ENCODE peak calls at places on chromosomes 12 and 14, in ten cellular contexts. One of them, this sample, is unnamed.

GRCh38 chr14:62462996-62463395 is 582.3 kb downstream of the KCNH5 start:
- DNase-seq in cardiac muscle cell: no peak
- DNase-seq in RWPE2: no peak
- DNase-seq in naive thymus-derived CD4-positive, alpha-beta T cell: no peak
- DNase-seq in suprapubic skin: no peak
- DNase-seq in cardiac fibroblast: no peak
- DNase-seq in ovary: no peak
- DNase-seq in breast epithelium: no peak
- DNase-seq in AG10803: no peak
- DNase-seq in colonic mucosa: no peak
- DNase-seq in this sample: no peak

GRCh38 chr12:82425241-82425640 is 66.9 kb downstream of the METTL25 start:
- DNase-seq in cardiac muscle cell: no peak
- DNase-seq in AG10803: peak
- DNase-seq in suprapubic skin: no peak
- DNase-seq in RWPE2: no peak
- DNase-seq in naive thymus-derived CD4-positive, alpha-beta T cell: no peak
- DNase-seq in breast epithelium: no peak
- DNase-seq in colonic mucosa: no peak
- DNase-seq in ovary: no peak
- DNase-seq in cardiac fibroblast: peak
- DNase-seq in this sample: no peak

GRCh38 chr12:66086001-66086400 is 44.5 kb downstream of the LLPH start:
- DNase-seq in RWPE2: no peak
- DNase-seq in colonic mucosa: no peak
- DNase-seq in cardiac muscle cell: no peak
- DNase-seq in suprapubic skin: no peak
- DNase-seq in naive thymus-derived CD4-positive, alpha-beta T cell: no peak
- DNase-seq in breast epithelium: no peak
- DNase-seq in cardiac fibroblast: no peak
- DNase-seq in AG10803: no peak
- DNase-seq in ovary: no peak
- DNase-seq in this sample: no peak

GRCh38 chr12:110354172-110354780 is 49.2 kb downstream of the ANAPC7 start:
- DNase-seq in colonic mucosa: no peak
- DNase-seq in suprapubic skin: no peak
- DNase-seq in RWPE2: no peak
- DNase-seq in AG10803: no peak
- DNase-seq in breast epithelium: no peak
- DNase-seq in naive thymus-derived CD4-positive, alpha-beta T cell: no peak
- DNase-seq in ovary: no peak
- DNase-seq in cardiac muscle cell: no peak
- DNase-seq in cardiac fibroblast: peak
- DNase-seq in this sample: no peak

GRCh38 chr12:5523396-5524115 is 91.6 kb downstream of the NTF3 start:
- DNase-seq in colonic mucosa: no peak
- DNase-seq in ovary: no peak
- DNase-seq in breast epithelium: no peak
- DNase-seq in cardiac fibroblast: no peak
- DNase-seq in RWPE2: no peak
- DNase-seq in AG10803: no peak
- DNase-seq in cardiac muscle cell: no peak
- DNase-seq in naive thymus-derived CD4-positive, alpha-beta T cell: no peak
- DNase-seq in suprapubic skin: no peak
- DNase-seq in this sample: no peak

GRCh38 chr14:61103541-61104339 is 122.7 kb downstream of the SLC38A6 start:
- DNase-seq in breast epithelium: no peak
- DNase-seq in colonic mucosa: no peak
- DNase-seq in AG10803: peak
- DNase-seq in naive thymus-derived CD4-positive, alpha-beta T cell: no peak
- DNase-seq in suprapubic skin: no peak
- DNase-seq in cardiac fibroblast: peak
- DNase-seq in cardiac muscle cell: no peak
- DNase-seq in ovary: peak
- DNase-seq in RWPE2: peak
- DNase-seq in this sample: no peak

GRCh38 chr12:60209933-60210332 is 614.1 kb downstream of the SLC16A7 start:
- DNase-seq in RWPE2: no peak
- DNase-seq in breast epithelium: no peak
- DNase-seq in cardiac fibroblast: no peak
- DNase-seq in suprapubic skin: no peak
- DNase-seq in cardiac muscle cell: no peak
- DNase-seq in ovary: no peak
- DNase-seq in naive thymus-derived CD4-positive, alpha-beta T cell: no peak
- DNase-seq in AG10803: no peak
- DNase-seq in colonic mucosa: no peak
- DNase-seq in this sample: no peak

GRCh38 chr12:66881401-66881800 is 202.5 kb upstream of the GRIP1 start:
- DNase-seq in AG10803: no peak
- DNase-seq in cardiac fibroblast: no peak
- DNase-seq in breast epithelium: no peak
- DNase-seq in RWPE2: no peak
- DNase-seq in suprapubic skin: no peak
- DNase-seq in cardiac muscle cell: no peak
- DNase-seq in naive thymus-derived CD4-positive, alpha-beta T cell: no peak
- DNase-seq in colonic mucosa: no peak
- DNase-seq in ovary: no peak
- DNase-seq in this sample: no peak

GRCh38 chr12:115918763-115919162 is 358.7 kb downstream of the MED13L start:
- DNase-seq in naive thymus-derived CD4-positive, alpha-beta T cell: no peak
- DNase-seq in RWPE2: no peak
- DNase-seq in cardiac muscle cell: no peak
- DNase-seq in suprapubic skin: no peak
- DNase-seq in cardiac fibroblast: no peak
- DNase-seq in breast epithelium: no peak
- DNase-seq in colonic mucosa: no peak
- DNase-seq in ovary: no peak
- DNase-seq in AG10803: no peak
- DNase-seq in this sample: no peak

GRCh38 chr12:49088932-49089330 is 5.7 kb downstream of the DHH start:
- DNase-seq in cardiac fibroblast: no peak
- DNase-seq in RWPE2: no peak
- DNase-seq in naive thymus-derived CD4-positive, alpha-beta T cell: no peak
- DNase-seq in ovary: no peak
- DNase-seq in breast epithelium: no peak
- DNase-seq in AG10803: no peak
- DNase-seq in cardiac muscle cell: no peak
- DNase-seq in suprapubic skin: no peak
- DNase-seq in colonic mucosa: no peak
- DNase-seq in this sample: no peak

GRCh38 chr12:66493841-66494240 is 185.0 kb downstream of the GRIP1 start:
- DNase-seq in suprapubic skin: no peak
- DNase-seq in cardiac muscle cell: no peak
- DNase-seq in breast epithelium: no peak
- DNase-seq in cardiac fibroblast: no peak
- DNase-seq in colonic mucosa: no peak
- DNase-seq in naive thymus-derived CD4-positive, alpha-beta T cell: no peak
- DNase-seq in ovary: no peak
- DNase-seq in AG10803: no peak
- DNase-seq in RWPE2: no peak
- DNase-seq in this sample: no peak

GRCh38 chr12:129594098-129594497 is 309.7 kb downstream of the TMEM132D start:
- DNase-seq in colonic mucosa: no peak
- DNase-seq in breast epithelium: no peak
- DNase-seq in naive thymus-derived CD4-positive, alpha-beta T cell: no peak
- DNase-seq in cardiac fibroblast: no peak
- DNase-seq in suprapubic skin: no peak
- DNase-seq in RWPE2: no peak
- DNase-seq in cardiac muscle cell: no peak
- DNase-seq in ovary: no peak
- DNase-seq in AG10803: no peak
- DNase-seq in this sample: no peak

GRCh38 chr14:69153848-69154208 is 909 bp upstream of the DCAF5 start:
- DNase-seq in AG10803: peak
- DNase-seq in cardiac fibroblast: peak
- DNase-seq in RWPE2: no peak
- DNase-seq in breast epithelium: no peak
- DNase-seq in naive thymus-derived CD4-positive, alpha-beta T cell: no peak
- DNase-seq in cardiac muscle cell: peak
- DNase-seq in ovary: peak
- DNase-seq in suprapubic skin: no peak
- DNase-seq in colonic mucosa: peak
- DNase-seq in this sample: no peak

GRCh38 chr14:99871771-99872170 is 78.6 kb downstream of the EML1 start:
- DNase-seq in cardiac muscle cell: no peak
- DNase-seq in suprapubic skin: no peak
- DNase-seq in naive thymus-derived CD4-positive, alpha-beta T cell: no peak
- DNase-seq in ovary: no peak
- DNase-seq in AG10803: no peak
- DNase-seq in colonic mucosa: no peak
- DNase-seq in breast epithelium: no peak
- DNase-seq in cardiac fibroblast: no peak
- DNase-seq in RWPE2: no peak
- DNase-seq in this sample: no peak
- H3K4me3 ChIP-seq in cardiac muscle cell: no peak
- H3K4me3 ChIP-seq in suprapubic skin: no peak
- H3K4me3 ChIP-seq in naive thymus-derived CD4-positive, alpha-beta T cell: no peak
- H3K4me3 ChIP-seq in ovary: no peak
- H3K4me3 ChIP-seq in AG10803: no peak
- H3K4me3 ChIP-seq in colonic mucosa: no peak
- H3K4me3 ChIP-seq in breast epithelium: no peak
- H3K4me3 ChIP-seq in cardiac fibroblast: no peak
- H3K4me3 ChIP-seq in RWPE2: no peak
- H3K4me3 ChIP-seq in this sample: no peak

GRCh38 chr12:111396726-111397445 is 8.8 kb upstream of the SH2B3 start:
- DNase-seq in suprapubic skin: peak
- DNase-seq in cardiac muscle cell: peak
- DNase-seq in colonic mucosa: peak
- DNase-seq in naive thymus-derived CD4-positive, alpha-beta T cell: peak
- DNase-seq in ovary: peak
- DNase-seq in RWPE2: peak
- DNase-seq in AG10803: peak
- DNase-seq in cardiac fibroblast: peak
- DNase-seq in breast epithelium: peak
- DNase-seq in this sample: peak
- H3K4me3 ChIP-seq in suprapubic skin: peak
- H3K4me3 ChIP-seq in cardiac muscle cell: no peak
- H3K4me3 ChIP-seq in colonic mucosa: no peak
- H3K4me3 ChIP-seq in naive thymus-derived CD4-positive, alpha-beta T cell: no peak
- H3K4me3 ChIP-seq in ovary: no peak
- H3K4me3 ChIP-seq in RWPE2: no peak
- H3K4me3 ChIP-seq in AG10803: peak
- H3K4me3 ChIP-seq in cardiac fibroblast: peak
- H3K4me3 ChIP-seq in breast epithelium: peak
- H3K4me3 ChIP-seq in this sample: no peak

DNA sequence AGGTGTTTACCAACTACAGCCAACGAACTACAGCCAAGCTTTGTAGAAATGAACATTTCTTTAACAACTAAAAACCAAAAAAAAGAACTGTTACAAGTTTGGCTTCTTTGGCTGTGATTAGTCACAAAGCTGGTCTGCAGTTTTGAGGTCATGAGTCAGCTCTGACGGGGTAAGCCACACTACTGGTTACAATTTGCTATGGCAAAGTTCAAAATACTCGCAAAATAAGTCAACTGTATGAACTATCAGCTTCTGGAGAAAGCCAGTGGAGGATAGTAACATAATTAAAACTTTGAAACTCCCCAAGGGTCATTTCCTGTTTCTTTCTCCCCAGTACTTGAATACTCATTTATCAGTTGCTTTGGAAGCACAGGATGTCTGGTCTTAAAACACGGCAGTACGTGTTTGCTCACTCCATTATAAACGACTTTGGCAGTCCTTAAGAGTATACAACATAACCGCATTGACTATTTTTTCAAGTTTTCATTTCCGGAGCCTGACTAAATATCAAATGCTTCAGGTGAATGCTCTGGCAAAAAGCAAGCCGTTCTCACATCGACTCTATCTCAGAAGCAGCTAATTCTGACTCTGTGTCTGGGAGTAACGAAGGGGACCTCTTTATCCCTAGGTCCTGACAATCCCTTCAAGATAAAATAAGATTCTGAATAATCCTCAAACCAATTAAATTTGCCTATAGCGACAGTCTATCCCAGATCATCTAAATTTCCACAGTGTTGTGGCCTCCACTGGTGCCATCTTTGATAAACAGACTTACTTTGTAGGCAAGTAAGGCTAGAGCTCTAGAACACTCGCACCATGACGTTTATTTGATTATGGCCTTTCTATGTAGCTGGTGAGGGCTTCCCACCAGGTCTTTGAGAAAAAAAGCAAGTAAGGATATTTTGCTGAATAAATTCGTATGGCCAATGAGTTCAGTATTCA is 10.6 kb downstream of the PHLDA1 start:
- DNase-seq in cardiac fibroblast: peak
- DNase-seq in naive thymus-derived CD4-positive, alpha-beta T cell: peak
- DNase-seq in cardiac muscle cell: no peak
- DNase-seq in colonic mucosa: no peak
- DNase-seq in breast epithelium: no peak
- DNase-seq in ovary: peak
- DNase-seq in AG10803: peak
- DNase-seq in RWPE2: peak
- DNase-seq in suprapubic skin: no peak
- DNase-seq in this sample: peak
- H3K4me3 ChIP-seq in cardiac fibroblast: no peak
- H3K4me3 ChIP-seq in naive thymus-derived CD4-positive, alpha-beta T cell: peak
- H3K4me3 ChIP-seq in cardiac muscle cell: no peak
- H3K4me3 ChIP-seq in colonic mucosa: no peak
- H3K4me3 ChIP-seq in breast epithelium: no peak
- H3K4me3 ChIP-seq in ovary: no peak
- H3K4me3 ChIP-seq in AG10803: peak
- H3K4me3 ChIP-seq in RWPE2: no peak
- H3K4me3 ChIP-seq in suprapubic skin: no peak
- H3K4me3 ChIP-seq in this sample: peak

DNA sequence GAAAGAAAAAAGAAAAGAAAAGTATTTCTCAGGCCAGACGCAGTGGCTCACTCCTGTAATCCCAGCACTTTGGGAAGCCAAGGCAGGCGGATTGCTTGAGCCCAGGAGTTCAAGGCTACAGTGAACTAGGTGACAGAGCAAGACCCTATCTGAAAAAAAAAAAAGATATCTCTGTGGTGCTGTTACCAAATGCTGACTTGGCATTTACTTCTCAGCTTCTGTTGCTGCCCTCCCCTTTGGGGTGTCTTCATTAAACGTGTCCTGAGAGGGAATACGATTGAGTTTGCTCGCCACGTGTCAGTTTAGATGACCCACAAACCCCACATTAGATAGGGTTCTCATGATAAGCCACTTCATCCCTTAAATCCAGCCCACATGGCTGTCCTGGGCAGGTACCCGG is 4.4 kb upstream of the POLR3B start:
- DNase-seq in breast epithelium: no peak
- DNase-seq in RWPE2: no peak
- DNase-seq in cardiac muscle cell: no peak
- DNase-seq in ovary: no peak
- DNase-seq in AG10803: no peak
- DNase-seq in cardiac fibroblast: no peak
- DNase-seq in naive thymus-derived CD4-positive, alpha-beta T cell: no peak
- DNase-seq in suprapubic skin: no peak
- DNase-seq in colonic mucosa: no peak
- DNase-seq in this sample: no peak
- H3K4me3 ChIP-seq in breast epithelium: no peak
- H3K4me3 ChIP-seq in RWPE2: no peak
- H3K4me3 ChIP-seq in cardiac muscle cell: no peak
- H3K4me3 ChIP-seq in ovary: no peak
- H3K4me3 ChIP-seq in AG10803: no peak
- H3K4me3 ChIP-seq in cardiac fibroblast: no peak
- H3K4me3 ChIP-seq in naive thymus-derived CD4-positive, alpha-beta T cell: no peak
- H3K4me3 ChIP-seq in suprapubic skin: no peak
- H3K4me3 ChIP-seq in colonic mucosa: no peak
- H3K4me3 ChIP-seq in this sample: no peak

This sample was measured in CD8-positive, alpha-beta memory T cell.